ENCODE peak calls at places on chromosomes 5 and 9, in seven cellular contexts. W, K, O, Q, B, N and Y are unnamed samples.
A peak's percentile ranks its signal among the peaks of the same experiment; 100 is the strongest.

GRCh38 chr5:161378701-161379100 is 167.8 kb downstream of the GABRB2 start:
- DNase-seq in N (no peak), K (no peak), B (no peak), W (no peak), O (no peak), Q (no peak), Y (no peak)

GRCh38 chr5:149799965-149800516 is 69.9 kb downstream of the PPARGC1B start:
- DNase-seq in W (peak; percentile 80), O (no peak), N (no peak), K (no peak), B (no peak), Q (no peak), Y (no peak)

GRCh38 chr5:11166906-11167305 is 405.9 kb upstream of the DAP start:
- DNase-seq in O (no peak), B (no peak), K (no peak), N (no peak), W (no peak), Q (no peak), Y (no peak)

GRCh38 chr5:150164640-150165039 is 1.9 kb upstream of the CDX1 start:
- DNase-seq in N (peak; percentile 60), W (no peak), O (no peak), K (peak; percentile 25), Q (no peak), B (no peak), Y (no peak)

GRCh38 chr9:91098203-91098602 is 263.5 kb downstream of the AUH start:
- DNase-seq in B (no peak), K (no peak), N (no peak), W (no peak), O (no peak), Q (no peak), Y (no peak)

GRCh38 chr9:113933188-113933587 is 57.1 kb downstream of the ZNF618 start:
- DNase-seq in K (no peak), B (no peak), Q (no peak), O (no peak), N (peak; percentile 65), W (no peak), Y (peak; percentile 89)

GRCh38 chr9:36137392-36138004 is 965 bp downstream of the GLIPR2 start:
- DNase-seq in O (no peak), W (no peak), B (no peak), Q (peak; percentile 55), K (peak; percentile 38), N (peak; percentile 36), Y (peak; percentile 90)

GRCh38 chr5:81425569-81425968 is 31.6 kb upstream of the ACOT12 start:
- DNase-seq in B (no peak), N (peak; percentile 71), Q (no peak), W (peak; percentile 32), K (peak; percentile 65), O (no peak), Y (no peak)

GRCh38 chr9:128169492-128169891 is 9.4 kb downstream of the BBLN start:
- DNase-seq in N (no peak), K (no peak), O (no peak), Q (no peak), W (no peak), B (no peak), Y (peak; percentile 21)

GRCh38 chr5:1134478-1134877 is 22.6 kb upstream of the SLC12A7 start:
- DNase-seq in B (no peak), O (no peak), K (no peak), Q (no peak), N (no peak), W (no peak), Y (no peak)

GRCh38 chr5:58860680-58861079 is 277.8 kb downstream of the RAB3C start:
- DNase-seq in O (no peak), N (no peak), Q (no peak), K (no peak), W (no peak), B (no peak), Y (no peak)

GRCh38 chr9:114008667-114009410 is 69.3 kb downstream of the AMBP start:
- DNase-seq in B (no peak), Q (no peak), K (no peak), O (no peak), W (no peak), N (no peak), Y (peak; percentile 61)

GRCh38 chr5:179307931-179308471 is 37.3 kb downstream of the ADAMTS2 start:
- DNase-seq in K (no peak), W (no peak), O (no peak), Q (no peak), B (no peak), N (no peak), Y (peak; percentile 61)